ENCODE peak calls at places on chromosomes 5 and 9, in eight cellular contexts. J is tibial nerve, O is brain microvascular endothelial cell, P is H9, I is fibroblast of lung, H is fibroblast of mammary gland, V is gastrocnemius medialis, K is progenitor cell of endocrine pancreas. W is an unnamed sample.

GRCh38 chr9:98101868-98102273 is 17.2 kb downstream of the TRIM14 start:
- DNase-seq in O (no peak), I (no peak), H (no peak), K (no peak), P (peak; percentile 58), J (no peak), V (no peak), W (peak; percentile 32)

GRCh38 chr5:143511736-143512135 is 108.2 kb upstream of the NR3C1 start:
- DNase-seq in O (no peak), P (no peak), I (no peak), K (no peak), J (no peak), V (no peak), H (no peak), W (no peak)

GRCh38 chr9:37324261-37324683 is 98.2 kb upstream of the GRHPR start:
- DNase-seq in I (peak; percentile 34), O (peak; percentile 43), H (no peak), K (no peak), P (no peak), V (no peak), J (no peak), W (peak; percentile 42)

GRCh38 chr5:172574845-172575170 is 66.3 kb upstream of the NEURL1B start:
- DNase-seq in V (no peak), P (no peak), I (no peak), O (no peak), K (no peak), H (no peak), J (no peak), W (no peak)

GRCh38 chr9:84212224-84212623 is 128.3 kb downstream of the SLC28A3 start:
- DNase-seq in K (no peak), V (no peak), I (no peak), J (no peak), H (no peak), O (no peak), P (no peak), W (no peak)

GRCh38 chr9:98045234-98046160 is 11.0 kb upstream of the NANS start:
- DNase-seq in I (no peak), P (no peak), H (peak; percentile 74), V (no peak), J (no peak), O (no peak), K (no peak), W (no peak)

GRCh38 chr9:79637180-79637925 is 65.6 kb downstream of the TLE4 start:
- DNase-seq in K (no peak), O (no peak), J (no peak), V (no peak), P (no peak), H (no peak), I (no peak), W (no peak)

GRCh38 chr9:28927711-28928110 is 1354.4 kb upstream of the C9orf72 start:
- DNase-seq in H (no peak), J (no peak), V (no peak), O (no peak), K (no peak), P (no peak), I (no peak), W (no peak)

GRCh38 chr5:57539281-57539701 is 56.7 kb upstream of the ACTBL2 start:
- DNase-seq in I (peak; percentile 21), K (no peak), H (peak; percentile 67), J (no peak), O (peak; percentile 23), V (no peak), P (no peak), W (no peak)

GRCh38 chr5:116574682-116575634 is at the start of gene SEMA6A:
- DNase-seq in H (peak; percentile 81), J (peak; percentile 80), V (peak; percentile 70), O (peak; percentile 85), K (peak; percentile 95), P (peak; percentile 97), I (peak; percentile 90), W (peak; percentile 46)

GRCh38 chr5:120697147-120697546 is 233.0 kb downstream of the PRR16 start:
- DNase-seq in H (no peak), V (no peak), I (no peak), K (no peak), O (no peak), J (no peak), P (no peak), W (no peak)

GRCh38 chr5:172816887-172817418 is 17.1 kb upstream of the ERGIC1 start:
- DNase-seq in V (no peak), H (peak; percentile 94), P (no peak), J (no peak), K (no peak), I (peak; percentile 73), O (peak; percentile 89), W (no peak)

GRCh38 chr5:9196403-9197224 is 349.3 kb downstream of the SEMA5A start:
- DNase-seq in P (no peak), V (no peak), I (peak; percentile 31), H (peak; percentile 87), J (no peak), O (peak; percentile 87), K (no peak), W (no peak)

GRCh38 chr9:101587644-101588043 is 7.1 kb downstream of the PPP3R2 start:
- DNase-seq in O (no peak), J (no peak), P (no peak), V (no peak), H (peak; percentile 25), K (no peak), I (no peak), W (no peak)

GRCh38 chr9:101594796-101595195 is at the start of gene PPP3R2:
- DNase-seq in I (no peak), O (no peak), K (no peak), V (no peak), J (no peak), H (no peak), P (no peak), W (no peak)

GRCh38 chr9:101592788-101593187 is 2.0 kb downstream of the PPP3R2 start:
- DNase-seq in I (no peak), J (no peak), O (no peak), K (no peak), P (no peak), V (no peak), H (no peak), W (no peak)

DNA sequence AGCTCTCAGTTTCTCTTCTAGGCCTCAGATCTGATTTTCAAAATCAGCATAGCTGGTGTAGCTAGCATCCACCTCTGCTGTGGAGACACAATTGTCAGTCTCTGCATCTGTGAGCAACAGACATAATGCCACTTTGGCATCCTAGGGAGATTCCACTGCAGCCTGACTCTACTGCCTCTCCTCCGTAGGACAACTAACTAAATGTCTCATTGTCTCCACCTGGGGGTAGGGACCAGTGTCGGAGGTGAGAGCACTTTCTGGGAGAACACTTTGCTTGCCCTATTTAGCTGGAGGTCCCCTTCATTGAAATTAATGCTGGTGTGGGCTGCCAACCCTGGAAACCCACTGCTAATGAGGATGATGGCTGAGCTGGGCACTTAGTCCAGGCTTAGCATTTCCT is 1.4 kb downstream of the PPP3R2 start:
- DNase-seq in K (no peak), O (no peak), J (no peak), V (no peak), H (no peak), P (no peak), I (no peak), W (no peak)
- TF ChIP-seq CTCF in K (no peak), O (no peak), J (no peak), V (no peak), H (no peak), P (peak; percentile 27), I (no peak), W (no peak)

GRCh38 chr5:153476767-153477166 is 13.7 kb upstream of the GRIA1 start:
- DNase-seq in I (peak; percentile 90), P (no peak), J (no peak), H (peak; percentile 96), K (no peak), O (peak; percentile 88), V (no peak), W (no peak)
- TF ChIP-seq CTCF in I (peak; percentile 5), P (peak; percentile 30), J (no peak), H (peak; percentile 60), K (no peak), O (peak; percentile 52), V (no peak), W (no peak)

DNA sequence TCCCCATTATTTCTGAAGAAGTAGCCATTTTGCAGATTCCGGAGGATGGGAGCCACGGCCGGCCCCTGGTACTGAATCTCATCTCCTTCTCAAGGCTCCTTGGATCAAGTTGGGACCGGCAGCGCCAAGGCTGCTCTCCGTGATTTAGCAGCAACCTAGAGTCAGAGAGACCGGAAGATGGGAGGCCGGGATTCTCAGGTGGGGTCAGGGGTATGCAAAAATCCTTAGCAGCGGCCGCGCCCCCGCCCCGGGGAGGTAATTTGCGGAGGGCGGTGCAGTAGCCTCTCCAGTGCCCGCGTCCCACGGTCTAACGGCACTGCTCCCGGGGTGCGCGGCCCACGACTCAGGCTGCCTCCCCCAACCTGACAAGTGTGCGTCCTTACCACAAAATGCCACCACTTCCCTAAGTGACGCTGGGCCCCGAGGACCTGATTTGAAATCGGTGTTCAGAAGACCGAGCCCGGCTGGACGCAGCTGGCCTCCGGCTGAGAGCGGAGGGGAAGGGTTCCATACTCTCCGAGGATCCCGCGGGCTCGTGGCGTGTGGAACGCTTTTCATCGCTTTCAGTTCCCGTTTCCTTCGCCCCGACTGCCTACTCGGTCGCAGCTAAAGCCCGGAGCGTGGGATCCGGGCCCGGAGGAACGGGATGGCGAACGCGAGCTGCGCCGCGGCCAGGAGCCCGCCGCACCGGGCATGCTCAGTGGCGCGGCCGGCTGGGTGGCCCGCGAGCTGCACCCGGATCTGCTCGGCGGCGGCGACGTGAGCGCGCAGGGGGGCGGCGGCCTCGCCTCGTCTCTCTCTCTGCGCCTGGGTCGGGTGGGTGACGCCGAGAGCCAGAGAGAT is at the start of gene SCAMP1:
- DNase-seq in P (peak; percentile 95), I (peak; percentile 92), H (peak; percentile 88), V (peak; percentile 83), O (peak; percentile 87), J (peak; percentile 93), K (peak; percentile 91), W (peak; percentile 99)
- TF ChIP-seq CTCF in P (peak; percentile 45), I (peak; percentile 23), H (no peak), V (peak; percentile 61), O (peak; percentile 6), J (peak; percentile 64), K (peak; percentile 48), W (no peak)

GRCh38 chr9:31140316-31140715 is 1244.1 kb upstream of the ACO1 start:
- DNase-seq in K (no peak), J (no peak), O (no peak), P (no peak), V (no peak), I (peak; percentile 27), H (peak; percentile 59), W (no peak)
- TF ChIP-seq CTCF in K (peak; percentile 50), J (no peak), O (peak; percentile 37), P (peak; percentile 68), V (no peak), I (no peak), H (peak; percentile 27), W (no peak)

GRCh38 chr5:16437974-16438373 is 27.6 kb downstream of the ZNF622 start:
- DNase-seq in P (no peak), I (no peak), O (no peak), J (no peak), V (no peak), H (peak; percentile 24), K (no peak), W (no peak)
- TF ChIP-seq CTCF in P (peak; percentile 37), I (no peak), O (peak; percentile 34), J (no peak), V (no peak), H (peak; percentile 18), K (no peak), W (no peak)

GRCh38 chr5:53425598-53426516 is 54.6 kb upstream of the FST start:
- DNase-seq in O (no peak), K (no peak), I (no peak), J (peak; percentile 28), V (no peak), P (peak; percentile 64), H (peak; percentile 25), W (no peak)
- TF ChIP-seq CTCF in O (peak; percentile 39), K (peak; percentile 50), I (peak; percentile 8), J (peak; percentile 13), V (no peak), P (peak; percentile 83), H (no peak), W (no peak)

W was measured in activated B cell treated with CpG ODN at 0.5 μM for 24 hours.